ENCODE peak calls at places on chromosomes 6 and 20, in seven cellular contexts. One of them, this sample, is unnamed. For H3K9me2, the result is how much of the 10 kb centered on the place peaks cover.

GRCh38 chr6:39339557-39340555 is 17.4 kb upstream of the KCNK16 start:
- DNase-seq in PC-9: no peak
- DNase-seq in HCT116: no peak
- DNase-seq in PC-3: no peak
- DNase-seq in GM23338: no peak
- DNase-seq in GM23248: no peak
- DNase-seq in OCI-LY7: no peak
- DNase-seq in this sample: no peak

GRCh38 chr20:52945268-52945667 is 26.9 kb upstream of the TSHZ2 start:
- DNase-seq in PC-9: no peak
- DNase-seq in HCT116: no peak
- DNase-seq in PC-3: no peak
- DNase-seq in GM23338: no peak
- DNase-seq in GM23248: no peak
- DNase-seq in OCI-LY7: no peak
- DNase-seq in this sample: no peak

GRCh38 chr20:44068780-44069191 is 118.2 kb downstream of the JPH2 start:
- DNase-seq in PC-9: no peak
- DNase-seq in HCT116: no peak
- DNase-seq in PC-3: no peak
- DNase-seq in GM23338: no peak
- DNase-seq in GM23248: no peak
- DNase-seq in OCI-LY7: no peak
- DNase-seq in this sample: no peak

GRCh38 chr6:142913036-142913510 is 31.9 kb downstream of the HIVEP2 start:
- DNase-seq in PC-9: no peak
- DNase-seq in HCT116: no peak
- DNase-seq in PC-3: no peak
- DNase-seq in GM23338: no peak
- DNase-seq in GM23248: no peak
- DNase-seq in OCI-LY7: no peak
- DNase-seq in this sample: no peak

GRCh38 chr6:134636221-134636830 is 313.6 kb downstream of the ALDH8A1 start:
- DNase-seq in PC-9: no peak
- DNase-seq in HCT116: no peak
- DNase-seq in PC-3: no peak
- DNase-seq in GM23338: no peak
- DNase-seq in GM23248: no peak
- DNase-seq in OCI-LY7: peak
- DNase-seq in this sample: peak

GRCh38 chr20:50085481-50086365 is 27.2 kb downstream of the UBE2V1 start:
- DNase-seq in PC-9: peak
- DNase-seq in HCT116: peak
- DNase-seq in PC-3: peak
- DNase-seq in GM23338: peak
- DNase-seq in GM23248: peak
- DNase-seq in OCI-LY7: peak
- DNase-seq in this sample: peak

GRCh38 chr20:48230251-48230650 is 445.0 kb upstream of the SULF2 start:
- DNase-seq in PC-9: no peak
- DNase-seq in HCT116: no peak
- DNase-seq in PC-3: no peak
- DNase-seq in GM23338: no peak
- DNase-seq in GM23248: no peak
- DNase-seq in OCI-LY7: no peak
- DNase-seq in this sample: no peak

GRCh38 chr6:41785254-41785653 is 2.2 kb upstream of the TOMM6 start:
- DNase-seq in PC-9: no peak
- DNase-seq in HCT116: no peak
- DNase-seq in PC-3: no peak
- DNase-seq in GM23338: no peak
- DNase-seq in GM23248: no peak
- DNase-seq in OCI-LY7: no peak
- DNase-seq in this sample: no peak

GRCh38 chr6:87551799-87552198 is 38.0 kb downstream of the RARS2 start:
- DNase-seq in PC-9: no peak
- DNase-seq in HCT116: no peak
- DNase-seq in PC-3: no peak
- DNase-seq in GM23338: no peak
- DNase-seq in GM23248: no peak
- DNase-seq in OCI-LY7: no peak
- DNase-seq in this sample: no peak

GRCh38 chr6:169579712-169580111 is 122.1 kb downstream of the WDR27 start:
- DNase-seq in PC-9: no peak
- DNase-seq in HCT116: no peak
- DNase-seq in PC-3: no peak
- DNase-seq in GM23338: no peak
- DNase-seq in GM23248: no peak
- DNase-seq in OCI-LY7: no peak
- DNase-seq in this sample: no peak

GRCh38 chr6:403659-404655 is 12.4 kb downstream of the IRF4 start:
- DNase-seq in PC-9: no peak
- DNase-seq in HCT116: no peak
- DNase-seq in PC-3: no peak
- DNase-seq in GM23338: no peak
- DNase-seq in GM23248: no peak
- DNase-seq in OCI-LY7: no peak
- DNase-seq in this sample: no peak

GRCh38 chr20:59598625-59599310 is 5.6 kb upstream of the PHACTR3 start:
- DNase-seq in PC-9: peak
- DNase-seq in HCT116: peak
- DNase-seq in PC-3: peak
- DNase-seq in GM23338: peak
- DNase-seq in GM23248: peak
- DNase-seq in OCI-LY7: peak
- DNase-seq in this sample: peak

GRCh38 chr6:152130441-152130840 is 323.0 kb downstream of the ESR1 start:
- DNase-seq in PC-9: no peak
- DNase-seq in HCT116: no peak
- DNase-seq in PC-3: peak
- DNase-seq in GM23338: no peak
- DNase-seq in GM23248: peak
- DNase-seq in OCI-LY7: no peak
- DNase-seq in this sample: no peak

GRCh38 chr6:127457444-127458064 is 1.6 kb downstream of the KIAA0408 start:
- DNase-seq in PC-9: no peak
- DNase-seq in HCT116: no peak
- DNase-seq in PC-3: peak
- DNase-seq in GM23338: peak
- DNase-seq in GM23248: peak
- DNase-seq in OCI-LY7: no peak
- DNase-seq in this sample: no peak

GRCh38 chr6:165791306-165791705 is 128.3 kb upstream of the PDE10A start:
- DNase-seq in PC-9: no peak
- DNase-seq in HCT116: no peak
- DNase-seq in PC-3: no peak
- DNase-seq in GM23338: no peak
- DNase-seq in GM23248: no peak
- DNase-seq in OCI-LY7: no peak
- DNase-seq in this sample: no peak

GRCh38 chr6:165791876-165792437 is 128.9 kb upstream of the PDE10A start:
- DNase-seq in PC-9: no peak
- DNase-seq in HCT116: no peak
- DNase-seq in PC-3: no peak
- DNase-seq in GM23338: no peak
- DNase-seq in GM23248: no peak
- DNase-seq in OCI-LY7: no peak
- DNase-seq in this sample: no peak

GRCh38 chr6:165794179-165794601 is 131.1 kb upstream of the PDE10A start:
- DNase-seq in PC-9: no peak
- DNase-seq in HCT116: no peak
- DNase-seq in PC-3: no peak
- DNase-seq in GM23338: no peak
- DNase-seq in GM23248: no peak
- DNase-seq in OCI-LY7: no peak
- DNase-seq in this sample: no peak

DNA sequence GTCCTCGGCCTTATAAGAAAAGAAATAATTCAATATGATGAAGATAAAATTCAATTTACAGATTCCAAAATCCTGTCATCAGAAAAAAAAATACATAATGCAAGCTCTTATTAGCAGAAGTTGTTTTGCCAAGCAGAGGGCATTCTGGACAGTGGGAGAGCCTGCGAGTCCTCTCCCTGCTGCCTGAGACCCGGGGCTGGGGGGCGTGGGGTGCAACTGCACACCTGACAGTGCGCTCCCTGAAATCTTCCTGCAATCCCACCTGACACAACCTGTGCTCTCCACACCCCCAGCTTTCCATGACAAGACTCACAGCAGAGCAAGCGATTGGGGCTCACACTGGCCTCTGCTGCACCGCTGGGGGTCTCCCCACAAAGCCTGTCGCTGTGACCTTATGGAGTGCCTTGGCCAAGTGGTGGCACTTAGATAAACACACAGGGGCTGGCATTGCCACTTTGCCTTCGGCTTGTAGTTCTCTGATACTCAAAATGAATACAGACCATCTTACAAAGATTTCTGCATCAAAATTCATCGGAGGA is 130.3 kb upstream of the PDE10A start:
- DNase-seq in PC-9: no peak
- DNase-seq in HCT116: no peak
- DNase-seq in PC-3: no peak
- DNase-seq in GM23338: no peak
- DNase-seq in GM23248: no peak
- DNase-seq in OCI-LY7: no peak
- DNase-seq in this sample: no peak
- H2AFZ ChIP-seq in PC-9: no peak
- H2AFZ ChIP-seq in HCT116: no peak
- H2AFZ ChIP-seq in PC-3: no peak
- H2AFZ ChIP-seq in GM23338: no peak
- H2AFZ ChIP-seq in GM23248: no peak
- H2AFZ ChIP-seq in OCI-LY7: no peak
- H2AFZ ChIP-seq in this sample: no peak

GRCh38 chr6:71168233-71168765 is 120.3 kb upstream of the OGFRL1 start:
- DNase-seq in PC-9: no peak
- DNase-seq in HCT116: no peak
- DNase-seq in PC-3: no peak
- DNase-seq in GM23338: no peak
- DNase-seq in GM23248: no peak
- DNase-seq in OCI-LY7: no peak
- DNase-seq in this sample: no peak
- H3K9me2 ChIP-seq in PC-9: under half
- H3K9me2 ChIP-seq in HCT116: under half
- H3K9me2 ChIP-seq in PC-3: under half
- H3K9me2 ChIP-seq in GM23338: under half
- H3K9me2 ChIP-seq in GM23248: under half
- H3K9me2 ChIP-seq in OCI-LY7: under half
- H3K9me2 ChIP-seq in this sample: under half

GRCh38 chr6:44256291-44257006 is 879 bp downstream of the SLC35B2 start:
- DNase-seq in PC-9: peak
- DNase-seq in HCT116: no peak
- DNase-seq in PC-3: peak
- DNase-seq in GM23338: peak
- DNase-seq in GM23248: no peak
- DNase-seq in OCI-LY7: no peak
- DNase-seq in this sample: no peak
- H2AFZ ChIP-seq in PC-9: peak
- H2AFZ ChIP-seq in HCT116: no peak
- H2AFZ ChIP-seq in PC-3: peak
- H2AFZ ChIP-seq in GM23338: no peak
- H2AFZ ChIP-seq in GM23248: peak
- H2AFZ ChIP-seq in OCI-LY7: peak
- H2AFZ ChIP-seq in this sample: peak

GRCh38 chr6:118400098-118400497 is 148.0 kb upstream of the PLN start:
- DNase-seq in PC-9: no peak
- DNase-seq in HCT116: no peak
- DNase-seq in PC-3: no peak
- DNase-seq in GM23338: no peak
- DNase-seq in GM23248: no peak
- DNase-seq in OCI-LY7: no peak
- DNase-seq in this sample: no peak

GRCh38 chr6:118403036-118403435 is 145.1 kb upstream of the PLN start:
- DNase-seq in PC-9: no peak
- DNase-seq in HCT116: no peak
- DNase-seq in PC-3: no peak
- DNase-seq in GM23338: no peak
- DNase-seq in GM23248: no peak
- DNase-seq in OCI-LY7: no peak
- DNase-seq in this sample: no peak

GRCh38 chr6:118401325-118401998 is 146.6 kb upstream of the PLN start:
- DNase-seq in PC-9: no peak
- DNase-seq in HCT116: no peak
- DNase-seq in PC-3: no peak
- DNase-seq in GM23338: no peak
- DNase-seq in GM23248: no peak
- DNase-seq in OCI-LY7: no peak
- DNase-seq in this sample: no peak

GRCh38 chr6:118398066-118398465 is 150.0 kb upstream of the PLN start:
- DNase-seq in PC-9: no peak
- DNase-seq in HCT116: no peak
- DNase-seq in PC-3: no peak
- DNase-seq in GM23338: no peak
- DNase-seq in GM23248: no peak
- DNase-seq in OCI-LY7: no peak
- DNase-seq in this sample: no peak

DNA sequence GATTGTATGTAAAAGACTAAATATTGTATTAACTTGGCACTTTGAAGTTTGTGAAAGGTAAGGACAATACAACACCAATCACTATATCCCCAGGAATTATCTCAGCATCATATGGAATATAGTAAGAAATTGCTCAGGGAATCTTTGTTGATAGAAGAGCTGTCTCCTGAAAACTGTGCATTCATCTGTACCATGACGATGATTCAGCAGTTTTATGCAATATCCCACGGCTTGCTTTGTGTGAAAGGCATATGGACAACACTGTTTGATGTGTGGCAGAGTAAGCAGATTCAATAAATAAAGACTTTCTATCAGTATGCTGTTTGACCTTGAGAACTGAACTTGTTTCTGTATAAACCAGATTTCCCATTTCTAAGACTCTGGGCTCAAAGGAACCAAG is 147.5 kb upstream of the PLN start:
- DNase-seq in PC-9: no peak
- DNase-seq in HCT116: no peak
- DNase-seq in PC-3: no peak
- DNase-seq in GM23338: no peak
- DNase-seq in GM23248: no peak
- DNase-seq in OCI-LY7: no peak
- DNase-seq in this sample: no peak
- H3K9me2 ChIP-seq in PC-9: under half
- H3K9me2 ChIP-seq in HCT116: under half
- H3K9me2 ChIP-seq in PC-3: under half
- H3K9me2 ChIP-seq in GM23338: under half
- H3K9me2 ChIP-seq in GM23248: under half
- H3K9me2 ChIP-seq in OCI-LY7: under half
- H3K9me2 ChIP-seq in this sample: under half

GRCh38 chr6:112109267-112109666 is 21.9 kb downstream of the FAM229B start:
- DNase-seq in PC-9: no peak
- DNase-seq in HCT116: no peak
- DNase-seq in PC-3: no peak
- DNase-seq in GM23338: no peak
- DNase-seq in GM23248: no peak
- DNase-seq in OCI-LY7: no peak
- DNase-seq in this sample: no peak
- H2AFZ ChIP-seq in PC-9: no peak
- H2AFZ ChIP-seq in HCT116: no peak
- H2AFZ ChIP-seq in PC-3: no peak
- H2AFZ ChIP-seq in GM23338: peak
- H2AFZ ChIP-seq in GM23248: no peak
- H2AFZ ChIP-seq in OCI-LY7: no peak
- H2AFZ ChIP-seq in this sample: no peak

GRCh38 chr20:295804-296203 is 1.6 kb upstream of the ZCCHC3 start:
- DNase-seq in PC-9: no peak
- DNase-seq in HCT116: no peak
- DNase-seq in PC-3: no peak
- DNase-seq in GM23338: no peak
- DNase-seq in GM23248: no peak
- DNase-seq in OCI-LY7: no peak
- DNase-seq in this sample: no peak
- H3K9me2 ChIP-seq in PC-9: under half
- H3K9me2 ChIP-seq in HCT116: under half
- H3K9me2 ChIP-seq in PC-3: under half
- H3K9me2 ChIP-seq in GM23338: under half
- H3K9me2 ChIP-seq in GM23248: under half
- H3K9me2 ChIP-seq in OCI-LY7: under half
- H3K9me2 ChIP-seq in this sample: under half

This sample was measured in hepatocyte.